ENCODE peak calls at places on chromosomes 6 and 20, in six cellular contexts. R is stimulated activated CD4-positive, alpha-beta T cell treated with anti-CD3 and anti-CD28 coated beads, Interleukin-2, amount 100 ng/mL, for 24 hours; L is progenitor cell of endocrine pancreas; K is central memory CD4-positive, alpha-beta T cell; Z is MCF 10A; B is foreskin fibroblast. U is an unnamed sample.

GRCh38 chr20:50850721-50851286 is 55.9 kb downstream of the BCAS4 start:
- DNase-seq in K (no peak), L (no peak), B (no peak), Z (no peak), R (no peak), U (no peak)

GRCh38 chr20:37316775-37317170 is 27.3 kb downstream of the MANBAL start:
- DNase-seq in K (no peak), L (no peak), Z (no peak), B (no peak), R (no peak), U (no peak)

GRCh38 chr6:132067286-132067685 is 116.1 kb upstream of the CCN2 start:
- DNase-seq in K (no peak), R (no peak), Z (no peak), B (no peak), L (no peak), U (no peak)

GRCh38 chr20:59307270-59307669 is 6.9 kb downstream of the EDN3 start:
- DNase-seq in L (no peak), B (no peak), K (no peak), R (no peak), Z (no peak), U (no peak)

GRCh38 chr20:38127011-38127621 is 38.0 kb downstream of the TGM2 start:
- DNase-seq in L (no peak), R (no peak), Z (peak; percentile 82), B (peak; percentile 78), K (no peak), U (peak; percentile 27)

GRCh38 chr20:59945175-59945574 is 5.0 kb downstream of the FAM217B start:
- DNase-seq in B (no peak), K (no peak), L (no peak), Z (no peak), R (no peak), U (no peak)

GRCh38 chr6:119801041-119801440 is 451.5 kb upstream of the MAN1A1 start:
- DNase-seq in R (no peak), B (no peak), Z (no peak), K (no peak), L (no peak), U (no peak)

GRCh38 chr20:11799131-11799800 is 118.4 kb upstream of the BTBD3 start:
- DNase-seq in R (no peak), K (no peak), B (no peak), L (no peak), Z (no peak), U (no peak)

GRCh38 chr20:42051935-42052334 is 433.8 kb upstream of the CHD6 start:
- DNase-seq in K (no peak), L (no peak), R (no peak), Z (no peak), B (no peak), U (no peak)

GRCh38 chr6:102229271-102229670 is 835.8 kb downstream of the GRIK2 start:
- DNase-seq in Z (no peak), R (no peak), K (no peak), B (no peak), L (no peak), U (no peak)

GRCh38 chr6:117810269-117810668 is 96.8 kb upstream of the SLC35F1 start:
- DNase-seq in K (no peak), R (no peak), B (no peak), L (no peak), Z (no peak), U (no peak)

GRCh38 chr6:32154514-32155161 is 697 bp downstream of the PPT2 start:
- DNase-seq in K (peak; percentile 63), R (peak; percentile 63), B (peak; percentile 52), Z (peak; percentile 71), L (peak; percentile 59), U (peak; percentile 70)

GRCh38 chr20:9919271-9920014 is 80.6 kb upstream of the PAK5 start:
- DNase-seq in Z (no peak), K (no peak), R (no peak), B (no peak), L (no peak), U (no peak)

GRCh38 chr6:132768051-132768517 is 10.4 kb upstream of the VNN2 start:
- DNase-seq in R (no peak), B (no peak), L (peak; percentile 9), Z (peak; percentile 67), K (no peak), U (peak; percentile 36)

GRCh38 chr6:118719351-118720124 is 68.1 kb upstream of the CEP85L start:
- DNase-seq in B (no peak), K (peak; percentile 36), L (no peak), R (peak; percentile 43), Z (no peak), U (no peak)

GRCh38 chr6:20448828-20449227 is 47.1 kb downstream of the E2F3 start:
- DNase-seq in B (no peak), K (no peak), R (no peak), Z (no peak), L (no peak), U (no peak)

GRCh38 chr6:131377112-131377511 is 195.9 kb upstream of the ARG1 start:
- DNase-seq in L (no peak), Z (no peak), B (no peak), K (peak; percentile 0), R (no peak), U (no peak)

GRCh38 chr6:7590918-7591302 is 912 bp downstream of the SNRNP48 start:
- DNase-seq in L (no peak), Z (peak; percentile 22), B (no peak), R (no peak), K (no peak), U (peak; percentile 25)

GRCh38 chr6:112253505-112253841 is 894 bp downstream of the LAMA4 start:
- DNase-seq in K (no peak), B (no peak), L (no peak), Z (no peak), R (no peak), U (no peak)